ENCODE peak calls at places on chromosomes 11 and 22, in six cellular contexts. Q, E, A, W, Z and K are unnamed samples.

GRCh38 chr11:65788801-65789200 is 1.9 kb downstream of the OVOL1 start:
- DNase-seq in W (no peak), Z (no peak), A (no peak), E (no peak), Q (no peak), K (no peak)

GRCh38 chr11:60942970-60943565 is 8.9 kb downstream of the SLC15A3 start:
- DNase-seq in Z (no peak), W (no peak), Q (no peak), E (no peak), A (peak; percentile 67), K (no peak)

GRCh38 chr11:116180806-116181600 is 591.8 kb downstream of the BUD13 start:
- DNase-seq in W (no peak), Z (no peak), A (no peak), Q (no peak), E (no peak), K (no peak)

GRCh38 chr11:131297441-131297840 is 73.0 kb upstream of the NTM start:
- DNase-seq in W (no peak), A (no peak), Q (no peak), Z (no peak), E (no peak), K (no peak)

GRCh38 chr22:50218996-50219727 is 18.4 kb downstream of the SELENOO start:
- DNase-seq in E (peak; percentile 25), Q (peak; percentile 87), W (peak; percentile 91), A (peak; percentile 42), Z (peak; percentile 80), K (peak; percentile 48)

GRCh38 chr22:30310881-30311771 is 15.6 kb downstream of the TBC1D10A start:
- DNase-seq in A (peak; percentile 61), Z (peak; percentile 84), Q (peak; percentile 81), E (no peak), W (no peak), K (no peak)

GRCh38 chr22:26529345-26529744 is 17.1 kb upstream of the TFIP11 start:
- DNase-seq in Z (no peak), A (no peak), Q (no peak), W (no peak), E (no peak), K (no peak)

GRCh38 chr11:9738126-9738525 is 74.2 kb downstream of the SWAP70 start:
- DNase-seq in Z (no peak), E (no peak), W (no peak), Q (no peak), A (no peak), K (no peak)

GRCh38 chr11:117197006-117197405 is 2.2 kb upstream of the TAGLN start:
- DNase-seq in E (no peak), Z (no peak), A (no peak), Q (no peak), W (no peak), K (no peak)

GRCh38 chr11:67698247-67698646 is 23.8 kb upstream of the ALDH3B2 start:
- DNase-seq in A (no peak), W (no peak), Q (no peak), E (no peak), Z (no peak), K (peak; percentile 3)

GRCh38 chr11:34757026-34757451 is 136.1 kb downstream of the EHF start:
- DNase-seq in Q (no peak), W (no peak), E (no peak), Z (no peak), A (peak; percentile 31), K (no peak)

GRCh38 chr11:3095712-3096361 is 38.6 kb upstream of the CARS1 start:
- DNase-seq in Z (no peak), W (peak; percentile 22), A (peak; percentile 50), Q (peak; percentile 41), E (no peak), K (peak; percentile 75)

GRCh38 chr11:75792997-75793800 is 21.8 kb upstream of the UVRAG start:
- DNase-seq in Q (no peak), E (no peak), A (no peak), Z (no peak), W (no peak), K (no peak)

DNA sequence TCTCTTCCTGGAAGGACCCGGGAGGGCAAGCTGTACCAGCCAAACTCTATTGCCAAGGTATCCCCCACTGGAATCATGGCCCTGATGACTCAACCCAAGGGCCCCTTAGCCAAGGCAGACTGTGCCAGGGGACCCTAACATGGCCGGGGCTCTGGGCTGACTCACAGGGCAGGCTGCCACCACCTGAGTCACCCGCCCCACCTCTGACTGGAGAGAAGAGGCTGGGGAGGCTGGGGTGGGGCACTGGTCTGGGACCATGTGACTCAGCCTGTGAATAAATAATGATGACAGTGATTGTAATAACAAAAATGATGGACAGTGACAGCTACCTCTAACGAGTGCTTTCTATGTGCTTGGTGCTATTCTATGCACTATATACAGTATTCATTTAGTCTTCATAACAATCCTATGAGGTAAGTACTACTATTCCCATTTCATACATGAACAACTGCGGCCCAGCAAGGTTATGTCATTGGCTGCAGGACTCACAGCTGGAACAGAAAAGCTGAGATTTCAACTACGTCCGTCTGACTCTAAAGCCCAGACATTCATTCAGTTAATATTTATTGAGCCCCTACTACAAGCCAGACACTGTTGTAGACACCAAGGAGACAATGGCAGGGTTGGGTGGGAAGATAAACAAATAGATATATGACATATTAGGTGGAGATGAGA is 84.2 kb downstream of the FBXO7 start:
- DNase-seq in Q (peak; percentile 89), Z (peak; percentile 95), E (no peak), W (peak; percentile 84), A (peak; percentile 94), K (peak; percentile 51)
- H3K27me3 ChIP-seq in Q (no peaks in the 10 kb centered on the region), Z (no peaks in the 10 kb centered on the region), E (no peaks in the 10 kb centered on the region), W (no peaks in the 10 kb centered on the region), A (no peaks in the 10 kb centered on the region), K (no peaks in the 10 kb centered on the region)

GRCh38 chr22:38489142-38489541 is 17.0 kb downstream of the DDX17 start:
- DNase-seq in E (no peak), Q (no peak), W (peak; percentile 28), Z (no peak), A (no peak), K (no peak)

GRCh38 chr22:38490475-38490874 is 15.6 kb downstream of the DDX17 start:
- DNase-seq in Z (no peak), Q (no peak), A (no peak), W (no peak), E (no peak), K (no peak)

GRCh38 chr22:38491707-38492348 is 14.3 kb downstream of the DDX17 start:
- DNase-seq in W (no peak), A (no peak), Z (no peak), E (no peak), Q (no peak), K (no peak)

GRCh38 chr22:38489561-38490133 is 16.5 kb downstream of the DDX17 start:
- DNase-seq in Q (no peak), W (peak; percentile 7), Z (no peak), E (no peak), A (no peak), K (no peak)

DNA sequence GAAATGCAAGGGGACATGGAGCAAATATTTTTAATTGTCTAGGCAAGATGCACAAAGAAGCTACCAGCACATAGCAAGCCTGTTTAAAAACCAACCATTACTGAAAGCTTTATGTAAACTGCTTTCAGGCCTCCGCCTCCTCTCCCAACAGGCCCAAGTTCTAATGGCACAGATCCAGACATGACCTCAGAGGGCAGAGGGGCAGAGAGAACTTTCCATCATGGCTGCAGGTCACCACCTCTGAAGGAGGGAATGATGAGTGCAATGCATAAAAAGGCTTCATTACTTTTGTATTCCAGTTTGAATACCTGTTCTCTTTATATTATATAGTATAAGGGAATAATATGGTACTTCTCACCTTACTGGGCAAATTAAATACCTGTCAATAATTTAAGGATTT is 15.2 kb downstream of the DDX17 start:
- DNase-seq in W (peak; percentile 67), E (no peak), Q (no peak), Z (no peak), A (no peak), K (peak; percentile 21)
- TF ChIP-seq CTCF in W (no peak), E (no peak), Q (no peak), Z (no peak), A (no peak), K (no peak)

DNA sequence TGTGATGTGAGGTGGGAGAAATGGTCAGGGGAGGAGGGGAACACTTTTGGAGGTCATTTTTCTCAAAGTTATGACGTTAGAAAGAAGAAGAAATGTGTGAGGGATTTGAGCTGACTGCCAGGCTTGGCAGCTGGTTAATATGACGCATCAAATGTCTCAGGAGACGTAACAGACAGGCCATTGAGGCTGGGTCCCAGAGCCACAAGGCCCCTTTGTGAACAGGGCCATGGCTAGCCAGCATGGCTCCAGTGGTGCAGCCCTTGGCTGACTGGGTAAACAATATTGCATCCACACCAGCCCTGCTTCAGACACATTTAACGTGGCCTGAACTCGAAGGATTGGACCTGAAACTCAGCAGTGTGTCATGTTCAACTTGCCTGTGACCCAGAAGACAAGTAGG is 34.3 kb downstream of the AMOTL1 start:
- DNase-seq in A (no peak), Q (no peak), E (no peak), Z (no peak), W (no peak), K (no peak)
- H3K27ac ChIP-seq in A (no peak overlapping the region), Q (no peak overlapping the region), E (no peak overlapping the region), Z (peak overlapping the region; percentile 61), W (no peak overlapping the region), K (no peak overlapping the region)

GRCh38 chr11:56748597-56748996 is at the start of gene OR9G4:
- DNase-seq in Q (no peak), E (no peak), A (no peak), W (no peak), Z (no peak), K (no peak)

GRCh38 chr11:56751480-56751879 is 3.0 kb upstream of the OR9G4 start:
- DNase-seq in A (no peak), E (no peak), Q (no peak), W (no peak), Z (no peak), K (no peak)

GRCh38 chr11:56750190-56750589 is 1.7 kb upstream of the OR9G4 start:
- DNase-seq in A (no peak), Z (no peak), E (peak; percentile 9), W (no peak), Q (no peak), K (no peak)
- H3K27me3 ChIP-seq in A (no peaks in the 10 kb centered on the region), Z (no peaks in the 10 kb centered on the region), E (no peaks in the 10 kb centered on the region), W (no peaks in the 10 kb centered on the region), Q (no peaks in the 10 kb centered on the region), K (no peaks in the 10 kb centered on the region)

GRCh38 chr11:95802806-95803205 is 12.5 kb downstream of the CEP57 start:
- DNase-seq in Z (no peak), Q (no peak), E (no peak), A (no peak), W (no peak), K (no peak)
- TF ChIP-seq CTCF in Z (no peak), Q (no peak), E (no peak), A (no peak), W (no peak), K (no peak)

GRCh38 chr22:45007247-45007945 is 2.4 kb downstream of the PHF21B start:
- DNase-seq in E (no peak), Q (no peak), Z (no peak), W (no peak), A (peak; percentile 19), K (peak; percentile 2)
- H3K27ac ChIP-seq in E (peak overlapping the region; percentile 53), Q (peak overlapping the region; percentile 73), Z (peak overlapping the region; percentile 87), W (no peak overlapping the region), A (no peak overlapping the region), K (no peak overlapping the region)

GRCh38 chr22:23431337-23432072 is 148.6 kb downstream of the IGLL1 start:
- DNase-seq in A (no peak), Q (no peak), W (no peak), E (no peak), Z (no peak), K (peak; percentile 40)
- H3K27me3 ChIP-seq in A (no peaks in the 10 kb centered on the region), Q (no peaks in the 10 kb centered on the region), W (no peaks in the 10 kb centered on the region), E (no peaks in the 10 kb centered on the region), Z (no peaks in the 10 kb centered on the region), K (no peaks in the 10 kb centered on the region)